ENCODE peak calls at places on chromosomes 16 and 17, in six cellular contexts. V is dorsolateral prefrontal cortex, Q is mucosa of descending colon, Z is lower lobe of right lung, Y is H1, W is spleen. S is an unnamed sample.
A peak's percentile ranks its signal among the peaks of the same experiment; 100 is the strongest.

GRCh38 chr16:30491744-30492308 is 19.3 kb downstream of the ITGAL start:
- DNase-seq in V (no peak), Q (no peak), Z (no peak), Y (no peak), W (no peak), S (peak; percentile 39)

GRCh38 chr16:55204923-55205322 is 119.1 kb upstream of the IRX6 start:
- DNase-seq in V (no peak), Q (no peak), Z (no peak), Y (no peak), W (no peak), S (no peak)

GRCh38 chr17:79927688-79928501 is 88.7 kb upstream of the CBX4 start:
- DNase-seq in V (no peak), Q (no peak), Z (no peak), Y (no peak), W (no peak), S (no peak)

GRCh38 chr17:47742319-47743181 is 9.5 kb downstream of the TBX21 start:
- DNase-seq in V (no peak), Q (no peak), Z (no peak), Y (no peak), W (peak; percentile 81), S (no peak)

GRCh38 chr17:41480581-41480980 is 370 bp downstream of the KRT35 start:
- DNase-seq in V (no peak), Q (no peak), Z (no peak), Y (no peak), W (no peak), S (no peak)

GRCh38 chr16:19666451-19666850 is 51.6 kb downstream of the KNOP1 start:
- DNase-seq in V (peak; percentile 58), Q (no peak), Z (no peak), Y (no peak), W (no peak), S (no peak)

GRCh38 chr16:89365044-89365467 is 125.3 kb downstream of the ANKRD11 start:
- DNase-seq in V (no peak), Q (no peak), Z (no peak), Y (no peak), W (no peak), S (peak; percentile 68)

GRCh38 chr16:17467923-17468540 is 2.7 kb downstream of the XYLT1 start:
- DNase-seq in V (peak; percentile 82), Q (peak; percentile 80), Z (no peak), Y (no peak), W (peak; percentile 81), S (no peak)

GRCh38 chr17:60573139-60573975 is 26.6 kb upstream of the PPM1D start:
- DNase-seq in V (no peak), Q (no peak), Z (no peak), Y (no peak), W (no peak), S (peak; percentile 49)

GRCh38 chr16:4681471-4682083 is 11.8 kb upstream of the NUDT16L1 start:
- DNase-seq in V (no peak), Q (peak; percentile 32), Z (peak; percentile 46), Y (no peak), W (no peak), S (no peak)

GRCh38 chr16:4682084-4682581 is 11.2 kb upstream of the NUDT16L1 start:
- DNase-seq in V (no peak), Q (peak; percentile 28), Z (no peak), Y (no peak), W (peak; percentile 72), S (no peak)

GRCh38 chr16:4684030-4684715 is 9.2 kb upstream of the NUDT16L1 start:
- DNase-seq in V (no peak), Q (no peak), Z (no peak), Y (no peak), W (peak; percentile 76), S (no peak)

GRCh38 chr16:4683255-4684029 is 9.9 kb upstream of the NUDT16L1 start:
- DNase-seq in V (no peak), Q (no peak), Z (no peak), Y (no peak), W (no peak), S (no peak)

DNA sequence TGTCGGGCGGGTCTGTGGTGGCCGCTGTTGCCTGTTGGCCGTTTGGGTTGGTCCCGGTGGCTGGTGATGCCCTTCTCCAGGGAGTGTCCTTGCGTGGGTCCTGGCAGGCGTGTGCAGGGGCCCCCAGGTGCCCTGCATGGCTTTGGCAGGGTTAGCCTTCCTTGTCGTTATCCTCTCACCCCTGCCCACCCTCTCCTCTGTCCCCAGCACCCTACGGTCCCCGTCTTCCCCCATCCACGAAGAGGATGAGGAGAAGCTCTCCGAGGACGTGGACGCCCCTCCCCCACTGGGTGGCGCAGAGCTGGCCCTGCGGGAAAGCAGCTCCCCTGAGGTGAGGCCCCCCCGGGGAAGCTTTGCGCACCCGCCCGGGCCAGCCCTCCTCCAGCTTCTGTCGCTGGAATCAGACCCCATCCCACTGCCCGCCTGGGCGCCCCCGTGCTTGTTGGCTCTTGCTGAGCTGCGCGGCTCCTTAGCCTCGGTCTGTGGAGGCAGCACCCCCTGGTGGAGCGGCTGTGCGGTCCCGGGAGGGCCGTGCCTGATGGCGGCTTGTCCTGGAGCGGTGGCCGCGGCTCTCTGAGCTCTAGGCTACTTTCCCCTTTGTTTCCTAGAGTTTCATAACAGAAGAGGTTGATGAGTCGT is 10.6 kb upstream of the NUDT16L1 start:
- DNase-seq in V (peak; percentile 70), Q (peak; percentile 64), Z (peak; percentile 76), Y (peak; percentile 50), W (peak; percentile 87), S (no peak)
- TF ChIP-seq CTCF in V (peak; percentile 76), Q (no peak), Z (peak; percentile 55), Y (peak; percentile 81), W (peak; percentile 57), S (peak; percentile 56)

GRCh38 chr17:75571197-75571884 is 16.3 kb upstream of the MYO15B start:
- DNase-seq in V (no peak), Q (no peak), Z (peak; percentile 76), Y (no peak), W (peak; percentile 92), S (no peak)
- H3K4me3 ChIP-seq in V (no peak overlapping the region), Q (no peak overlapping the region), Z (peak overlapping the region; percentile 3), Y (no peak overlapping the region), W (no peak overlapping the region), S (no peak overlapping the region)

GRCh38 chr17:78174870-78175642 is 6.7 kb downstream of the SYNGR2 start:
- DNase-seq in V (no peak), Q (peak; percentile 67), Z (no peak), Y (no peak), W (no peak), S (no peak)

GRCh38 chr17:78173025-78173715 is 4.8 kb downstream of the SYNGR2 start:
- DNase-seq in V (no peak), Q (peak; percentile 59), Z (peak; percentile 62), Y (no peak), W (no peak), S (no peak)

GRCh38 chr17:78172284-78173024 is 4.1 kb downstream of the SYNGR2 start:
- DNase-seq in V (no peak), Q (peak; percentile 89), Z (peak; percentile 87), Y (no peak), W (peak; percentile 90), S (no peak)

GRCh38 chr17:78175643-78175981 is 7.2 kb downstream of the SYNGR2 start:
- DNase-seq in V (no peak), Q (no peak), Z (no peak), Y (no peak), W (no peak), S (no peak)

DNA sequence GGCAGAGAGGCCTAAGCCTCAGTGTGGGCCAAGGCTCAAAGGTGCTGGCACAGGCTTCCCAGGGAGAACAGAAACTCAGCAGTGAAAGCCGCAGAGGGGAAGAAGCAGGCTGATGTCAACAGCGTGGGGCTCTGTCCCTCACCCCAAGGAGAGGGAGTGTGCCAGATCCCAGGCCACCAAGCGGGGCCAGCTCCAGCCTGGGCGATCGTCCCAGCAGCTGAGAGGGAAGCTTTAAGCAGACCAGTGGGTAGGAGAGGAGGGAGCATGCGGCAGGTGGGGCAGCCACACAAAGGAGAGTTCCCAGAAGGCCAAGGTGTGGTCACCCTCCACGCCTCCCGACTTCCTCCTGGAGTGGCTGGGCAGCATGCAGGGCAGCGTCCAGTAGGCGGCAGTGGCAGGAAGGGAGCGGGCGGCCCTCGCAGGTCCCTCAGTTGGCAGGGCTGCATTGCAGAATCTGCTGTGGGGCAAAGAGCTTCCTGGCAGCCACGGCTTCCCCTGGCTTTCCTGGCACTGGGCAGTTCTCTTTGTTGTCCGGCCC is 6.0 kb downstream of the SYNGR2 start:
- DNase-seq in V (peak; percentile 82), Q (peak; percentile 94), Z (peak; percentile 97), Y (no peak), W (peak; percentile 94), S (no peak)
- TF ChIP-seq CTCF in V (peak; percentile 73), Q (peak; percentile 50), Z (peak; percentile 80), Y (no peak), W (peak; percentile 46), S (peak; percentile 58)

GRCh38 chr17:29742210-29742513 is 119.5 kb upstream of the CORO6 start:
- DNase-seq in V (no peak), Q (no peak), Z (no peak), Y (no peak), W (no peak), S (no peak)
- H3K4me3 ChIP-seq in V (no peak overlapping the region), Q (no peak overlapping the region), Z (no peak overlapping the region), Y (no peak overlapping the region), W (no peak overlapping the region), S (no peak overlapping the region)

DNA sequence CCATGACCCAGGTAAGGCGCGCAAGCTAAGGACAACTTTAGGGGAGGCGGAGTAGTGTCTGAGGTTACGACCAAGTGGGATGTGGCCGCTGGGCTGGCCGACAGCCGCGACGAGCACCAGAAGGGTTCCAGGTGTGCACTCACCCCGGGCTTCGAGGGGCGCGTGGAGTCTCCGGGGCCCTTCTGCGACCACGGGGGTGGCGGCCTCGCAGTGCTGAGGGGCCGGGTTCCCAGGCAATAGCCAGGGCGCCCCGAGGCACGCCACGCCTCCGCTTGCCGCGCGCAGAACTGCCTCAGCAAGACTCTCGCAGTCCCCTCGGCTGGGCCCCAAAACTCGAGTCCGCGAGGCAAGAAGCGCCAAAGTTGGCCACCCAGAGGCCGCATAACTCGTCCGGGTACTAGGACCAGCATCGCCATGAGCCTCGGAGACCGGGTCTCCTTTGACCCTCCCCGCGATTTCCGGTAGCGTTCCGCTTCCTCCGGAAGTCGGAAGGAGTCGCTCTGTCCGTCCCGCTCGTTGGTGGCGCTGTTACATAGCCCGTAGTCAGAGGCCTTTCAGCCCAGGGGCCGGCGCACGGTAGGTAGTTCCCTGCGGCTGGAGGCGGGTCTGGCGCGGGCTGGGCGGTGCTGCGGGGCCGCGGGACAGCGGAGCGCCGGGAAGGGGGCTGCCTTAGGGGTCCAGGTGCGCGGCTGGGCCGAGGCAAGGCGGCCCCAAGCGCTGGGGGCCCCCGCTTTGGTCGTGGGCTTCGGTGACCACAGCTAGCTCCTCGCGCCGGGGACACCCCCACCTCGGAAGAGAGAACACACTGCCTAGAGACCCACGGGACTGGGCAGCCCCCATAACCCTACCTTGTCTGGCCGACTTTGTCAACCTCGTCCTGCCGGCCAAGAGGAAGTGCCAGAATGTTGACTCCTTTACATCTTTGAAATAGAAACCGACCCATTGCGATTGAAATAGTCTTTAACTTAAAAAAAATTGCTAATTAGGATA is at the start of the genes ADPRM and SCO1:
- DNase-seq in V (peak; percentile 95), Q (peak; percentile 95), Z (peak; percentile 97), Y (peak; percentile 81), W (peak; percentile 99), S (peak; percentile 57)
- TF ChIP-seq CTCF in V (peak; percentile 71), Q (peak; percentile 29), Z (peak; percentile 60), Y (peak; percentile 62), W (peak; percentile 28), S (peak; percentile 51)

S was measured in epithelial cell of proximal tubule.